ENCODE peak calls at places on chromosome 10, in five cellular contexts. E is A549; Z is mesothelial cell of epicardium; V is DND-41; A is CD4-positive, alpha-beta T cell. B is an unnamed sample.

GRCh38 chr10:23818484-23818883 is 379.6 kb downstream of the OTUD1 start:
- DNase-seq in E (no peak), Z (no peak), V (no peak), A (no peak), B (no peak)

GRCh38 chr10:15990523-15991129 is 130.3 kb upstream of the MINDY3 start:
- DNase-seq in E (no peak), Z (no peak), V (no peak), A (no peak), B (no peak)

GRCh38 chr10:125025341-125025740 is 83.4 kb downstream of the ZRANB1 start:
- DNase-seq in E (no peak), Z (no peak), V (no peak), A (no peak), B (no peak)

GRCh38 chr10:11016959-11017574 is 605 bp upstream of the CELF2 start:
- DNase-seq in E (no peak), Z (no peak), V (no peak), A (no peak), B (no peak)

GRCh38 chr10:43196131-43196980 is 58.1 kb downstream of the CSGALNACT2 start:
- DNase-seq in E (no peak), Z (peak), V (no peak), A (no peak), B (no peak)

GRCh38 chr10:127715782-127716378 is 21.1 kb upstream of the FOXI2 start:
- DNase-seq in E (peak), Z (no peak), V (no peak), A (no peak), B (no peak)

GRCh38 chr10:92690211-92691041 is 671 bp downstream of the HHEX start:
- DNase-seq in E (peak), Z (no peak), V (peak), A (peak), B (peak)

GRCh38 chr10:113520606-113521481 is 32.0 kb upstream of the HABP2 start:
- DNase-seq in E (peak), Z (no peak), V (peak), A (no peak), B (no peak)

GRCh38 chr10:124736491-124737136 is 7.6 kb downstream of the FAM53B start:
- DNase-seq in E (peak), Z (no peak), V (no peak), A (no peak), B (no peak)

GRCh38 chr10:75395171-75395954 is 6.2 kb downstream of the ZNF503 start:
- DNase-seq in E (peak), Z (peak), V (no peak), A (no peak), B (no peak)

GRCh38 chr10:133564816-133565215 is 567 bp downstream of the SYCE1 start:
- DNase-seq in E (no peak), Z (no peak), V (no peak), A (no peak), B (no peak)

GRCh38 chr10:23359692-23360380 is 15.2 kb upstream of the C10orf67 start:
- DNase-seq in E (no peak), Z (no peak), V (no peak), A (no peak), B (no peak)

GRCh38 chr10:125734148-125734547 is 14.6 kb downstream of the EDRF1 start:
- DNase-seq in E (no peak), Z (no peak), V (no peak), A (no peak), B (no peak)

GRCh38 chr10:100101526-100102076 is 19.9 kb upstream of the CPN1 start:
- DNase-seq in E (peak), Z (no peak), V (no peak), A (no peak), B (no peak)

GRCh38 chr10:59388577-59388976 is 26.2 kb upstream of the FAM13C start:
- DNase-seq in E (no peak), Z (no peak), V (no peak), A (no peak), B (no peak)

GRCh38 chr10:12709516-12709915 is 292.0 kb downstream of the CCDC3 start:
- DNase-seq in E (peak), Z (no peak), V (no peak), A (no peak), B (no peak)

GRCh38 chr10:15331456-15331855 is 39.6 kb downstream of the FAM171A1 start:
- DNase-seq in E (no peak), Z (no peak), V (no peak), A (no peak), B (no peak)

GRCh38 chr10:128908109-128908898 is 558.7 kb upstream of the MGMT start:
- DNase-seq in E (no peak), Z (no peak), V (peak), A (no peak), B (no peak)

GRCh38 chr10:112845145-112845544 is 104.9 kb upstream of the TCF7L2 start:
- DNase-seq in E (no peak), Z (no peak), V (no peak), A (no peak), B (no peak)

GRCh38 chr10:63522129-63522687 is 1.0 kb downstream of the REEP3 start:
- DNase-seq in E (peak), Z (no peak), V (no peak), A (no peak), B (no peak)

GRCh38 chr10:22986771-22987542 is 59.1 kb downstream of the ARMC3 start:
- DNase-seq in E (peak), Z (no peak), V (no peak), A (no peak), B (no peak)

GRCh38 chr10:86700851-86701617 is 32.7 kb downstream of the LDB3 start:
- DNase-seq in E (no peak), Z (no peak), V (no peak), A (no peak), B (no peak)

GRCh38 chr10:132408823-132409666 is 12.0 kb downstream of the PWWP2B start:
- DNase-seq in E (no peak), Z (no peak), V (no peak), A (no peak), B (no peak)

GRCh38 chr10:125768217-125768616 is 7.4 kb downstream of the MMP21 start:
- DNase-seq in E (no peak), Z (no peak), V (no peak), A (no peak), B (no peak)

GRCh38 chr10:86287422-86287793 is 79.2 kb downstream of the GRID1 start:
- DNase-seq in E (no peak), Z (no peak), V (no peak), A (no peak), B (no peak)

GRCh38 chr10:104638861-104639594 is 2.1 kb upstream of the SORCS3 start:
- DNase-seq in E (peak), Z (peak), V (no peak), A (no peak), B (no peak)

GRCh38 chr10:120988751-120989150 is 137.6 kb downstream of the WDR11 start:
- DNase-seq in E (no peak), Z (no peak), V (no peak), A (no peak), B (no peak)

GRCh38 chr10:59047957-59048618 is 128.4 kb upstream of the PHYHIPL start:
- DNase-seq in E (no peak), Z (no peak), V (no peak), A (no peak), B (no peak)

GRCh38 chr10:124155781-124156401 is 62.5 kb upstream of the CHST15 start:
- DNase-seq in E (no peak), Z (no peak), V (no peak), A (no peak), B (no peak)

GRCh38 chr10:73889014-73889413 is 14.7 kb upstream of the CAMK2G start:
- DNase-seq in E (peak), Z (no peak), V (no peak), A (no peak), B (no peak)

GRCh38 chr10:17200035-17200884 is 1.2 kb downstream of the TRDMT1 start:
- DNase-seq in E (no peak), Z (no peak), V (no peak), A (no peak), B (no peak)

GRCh38 chr10:3265081-3265480 is 92.5 kb upstream of the PITRM1 start:
- DNase-seq in E (no peak), Z (no peak), V (no peak), A (no peak), B (no peak)

GRCh38 chr10:69222157-69223027 is 2.3 kb downstream of the HKDC1 start:
- DNase-seq in E (peak), Z (no peak), V (peak), A (peak), B (peak)

GRCh38 chr10:109956454-109957091 is 33.3 kb upstream of the XPNPEP1 start:
- DNase-seq in E (peak), Z (no peak), V (peak), A (no peak), B (no peak)

GRCh38 chr10:57743711-57744110 is 524.0 kb downstream of the IPMK start:
- DNase-seq in E (no peak), Z (no peak), V (no peak), A (no peak), B (no peak)

GRCh38 chr10:57741751-57742150 is 525.9 kb downstream of the IPMK start:
- DNase-seq in E (no peak), Z (no peak), V (no peak), A (no peak), B (no peak)
- TF ChIP-seq CTCF in E (no peak), Z (no peak), V (no peak), A (no peak), B (no peak)

GRCh38 chr10:98438715-98439114 is 8.0 kb downstream of the HPS1 start:
- DNase-seq in E (no peak), Z (no peak), V (no peak), A (no peak), B (no peak)
- TF ChIP-seq CTCF in E (no peak), Z (no peak), V (no peak), A (no peak), B (no peak)

DNA sequence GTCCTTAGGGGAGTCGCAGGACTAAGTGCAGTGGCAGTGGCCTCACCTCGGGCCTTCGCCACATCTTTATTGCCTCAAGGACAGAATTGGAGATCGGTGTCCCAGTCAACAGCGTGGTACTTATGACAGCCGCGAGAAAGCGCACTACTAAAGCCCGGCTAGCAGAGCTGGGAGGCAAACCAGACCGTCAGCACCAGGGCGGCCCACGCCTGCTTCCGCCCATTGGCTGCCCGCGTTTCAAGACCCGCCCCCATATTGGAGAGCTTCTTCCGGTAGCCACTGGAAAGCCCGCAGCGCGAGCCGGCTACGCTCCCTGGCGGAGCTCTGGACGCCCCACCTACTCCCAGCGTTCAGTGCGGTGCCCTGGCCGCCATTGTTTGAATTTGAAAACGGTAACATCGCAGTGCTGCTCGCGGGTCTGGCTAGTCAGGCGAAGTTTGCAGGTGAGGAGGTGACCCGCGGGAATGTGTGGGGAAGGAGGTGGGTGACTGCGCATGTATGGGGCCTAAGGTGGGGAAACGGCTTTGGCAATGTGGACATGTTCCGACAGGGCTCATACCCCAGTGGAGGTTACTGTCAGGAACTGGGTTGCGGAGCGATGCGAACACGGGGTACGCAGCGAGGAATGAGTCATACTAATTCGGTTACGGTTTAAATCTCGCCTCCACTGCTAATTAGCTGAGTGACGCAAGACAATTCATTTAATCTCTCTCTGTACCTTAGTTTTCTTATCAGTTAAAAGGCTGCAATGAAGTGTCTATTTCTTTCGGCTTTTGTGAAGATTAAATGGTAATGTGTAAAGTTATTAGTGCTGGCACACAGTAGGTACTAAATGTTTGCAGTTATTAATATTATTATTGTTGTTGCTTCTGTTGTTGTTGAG is at the start of gene KIF20B:
- DNase-seq in E (peak), Z (peak), V (peak), A (peak), B (peak)
- TF ChIP-seq CTCF in E (no peak), Z (peak), V (peak), A (peak), B (no peak)

GRCh38 chr10:89342219-89342966 is 14.6 kb downstream of the IFIT3 start:
- DNase-seq in E (peak), Z (no peak), V (no peak), A (no peak), B (no peak)
- TF ChIP-seq CTCF in E (no peak), Z (no peak), V (no peak), A (no peak), B (no peak)

DNA sequence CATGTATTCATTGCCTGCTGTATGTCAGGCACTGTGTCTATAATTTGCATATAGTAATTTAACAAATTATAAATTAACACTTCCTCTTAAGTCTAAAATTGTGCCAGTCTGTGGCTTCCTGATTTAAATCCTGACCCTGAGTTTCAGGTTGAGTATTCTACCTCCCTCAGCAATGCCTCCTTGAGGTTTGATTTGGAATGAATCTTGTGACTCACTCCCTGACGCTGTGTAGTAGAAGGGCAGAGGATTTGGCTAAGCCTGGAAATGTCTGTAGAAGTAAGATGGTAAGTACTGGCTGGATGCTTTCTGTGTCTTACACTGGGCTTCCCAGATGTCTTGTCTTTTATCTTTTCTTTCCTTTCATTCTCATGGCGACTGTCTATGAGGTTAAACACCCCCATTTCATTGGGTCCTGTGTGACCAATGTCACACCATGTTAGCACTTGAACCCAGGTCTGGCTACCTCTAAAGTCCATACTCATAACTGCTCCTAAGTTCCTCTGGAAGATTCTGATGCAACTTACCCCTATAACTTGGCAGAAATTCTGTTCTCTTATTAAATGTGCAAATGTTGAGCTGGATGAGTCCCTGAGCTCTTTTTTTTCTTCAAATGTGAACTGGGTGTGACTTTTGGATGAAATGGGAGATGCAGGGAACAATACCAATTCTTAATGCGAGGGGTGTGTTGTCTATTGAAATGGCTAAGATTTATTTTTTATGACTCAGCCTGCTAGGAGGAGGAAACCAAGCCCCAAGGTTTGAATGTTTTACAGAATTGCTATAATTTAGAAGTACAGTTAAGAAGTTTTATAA is 48.5 kb downstream of the PLCE1 start:
- DNase-seq in E (peak), Z (no peak), V (no peak), A (no peak), B (no peak)
- TF ChIP-seq CTCF in E (peak), Z (no peak), V (no peak), A (no peak), B (no peak)

GRCh38 chr10:101137271-101137670 is 6.2 kb downstream of the TLX1 start:
- DNase-seq in E (no peak), Z (no peak), V (no peak), A (no peak), B (no peak)

GRCh38 chr10:101140950-101141621 is 10.0 kb downstream of the TLX1 start:
- DNase-seq in E (no peak), Z (no peak), V (no peak), A (no peak), B (no peak)

GRCh38 chr10:101140084-101140949 is 9.2 kb downstream of the TLX1 start:
- DNase-seq in E (no peak), Z (no peak), V (no peak), A (no peak), B (no peak)

GRCh38 chr10:101138788-101139420 is 7.8 kb downstream of the TLX1 start:
- DNase-seq in E (no peak), Z (no peak), V (no peak), A (no peak), B (no peak)

GRCh38 chr10:101139421-101139911 is 8.4 kb downstream of the TLX1 start:
- DNase-seq in E (no peak), Z (no peak), V (no peak), A (no peak), B (no peak)
- TF ChIP-seq CTCF in E (no peak), Z (peak), V (no peak), A (no peak), B (no peak)

DNA sequence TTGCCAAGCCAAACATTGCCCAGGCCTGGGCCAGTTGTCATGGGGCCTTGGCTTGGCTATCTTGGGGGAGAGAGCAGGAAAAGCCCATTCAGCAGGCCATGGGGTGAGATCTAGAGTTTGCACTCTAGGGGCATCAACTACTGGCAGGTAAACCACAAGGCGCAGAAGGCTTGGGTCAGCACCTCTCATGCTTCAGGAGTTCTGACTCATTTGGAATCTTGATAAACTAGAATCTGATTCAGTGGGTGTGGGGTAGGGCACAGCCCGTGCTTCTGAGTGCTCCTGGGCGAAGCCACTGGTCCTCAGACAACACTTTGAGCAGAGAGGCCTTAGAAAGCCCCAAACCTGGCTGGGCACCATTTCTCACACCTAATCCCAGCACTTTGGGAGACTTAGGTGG is 81.1 kb downstream of the RGS10 start:
- DNase-seq in E (no peak), Z (no peak), V (no peak), A (no peak), B (no peak)
- TF ChIP-seq CTCF in E (no peak), Z (no peak), V (no peak), A (no peak), B (no peak)

DNA sequence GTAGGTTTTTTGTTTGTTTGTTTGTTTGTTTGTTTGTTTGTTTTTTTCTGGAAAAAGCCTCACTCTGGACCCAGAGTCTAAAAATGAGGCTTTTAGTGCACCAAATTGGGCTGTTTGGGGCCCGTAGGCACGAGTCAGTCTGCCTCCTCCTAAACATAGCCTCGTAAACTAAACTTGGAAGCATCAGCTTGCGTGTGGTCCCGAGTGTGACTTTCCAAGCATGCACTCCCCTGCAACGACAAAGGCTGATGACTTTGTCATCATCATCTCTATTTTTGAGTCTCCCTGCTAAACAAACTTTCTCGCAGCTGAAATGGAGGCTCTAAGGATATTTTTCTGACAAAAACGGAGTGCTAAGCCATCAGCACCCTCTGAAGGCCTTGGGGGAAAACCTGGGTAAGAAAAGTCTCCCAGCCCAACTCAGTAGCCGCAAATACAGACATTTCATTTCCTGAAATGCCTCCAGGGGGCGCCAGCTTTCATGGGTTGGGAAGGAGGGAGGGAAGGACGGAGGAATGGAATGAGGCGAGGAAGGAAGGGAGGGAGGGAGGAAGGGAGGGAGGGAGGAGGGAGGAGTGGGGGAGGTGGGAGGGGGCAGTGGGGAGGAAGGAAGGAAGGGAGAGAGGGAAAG is 245.9 kb downstream of the KCNMA1 start:
- DNase-seq in E (peak), Z (peak), V (peak), A (no peak), B (no peak)
- TF ChIP-seq CTCF in E (peak), Z (peak), V (peak), A (no peak), B (no peak)

GRCh38 chr10:130111115-130111847 is 651 bp upstream of the C10orf143 start:
- DNase-seq in E (peak), Z (peak), V (peak), A (peak), B (peak)
- TF ChIP-seq CTCF in E (no peak), Z (no peak), V (no peak), A (no peak), B (no peak)

DNA sequence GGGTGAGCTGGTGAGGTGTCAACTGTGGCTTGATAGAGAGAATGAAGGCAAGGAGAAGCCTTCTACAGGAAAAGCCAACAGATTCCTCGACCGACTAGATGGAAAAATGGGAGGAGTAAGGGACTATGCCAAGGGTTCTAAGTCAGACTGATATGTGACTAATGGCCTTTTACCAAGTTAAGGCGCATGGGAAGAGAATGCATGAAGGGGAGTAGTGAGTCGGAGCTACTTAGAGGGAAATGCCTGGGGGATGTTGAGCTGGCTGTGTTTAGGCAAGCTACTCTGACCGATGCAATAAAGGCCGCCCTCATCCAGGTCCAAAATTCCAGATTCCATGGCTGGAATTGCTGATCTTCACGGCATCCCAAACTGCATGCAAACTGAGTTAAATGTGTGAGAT is 48.2 kb downstream of the APBB1IP start:
- DNase-seq in E (peak), Z (no peak), V (no peak), A (no peak), B (no peak)
- TF ChIP-seq CTCF in E (no peak), Z (no peak), V (no peak), A (no peak), B (no peak)